ENCODE peak calls at places on chromosomes 3 and 15, in seven cellular contexts. S is pancreas, T is AG09309, W is HCT116, L is mucosa of descending colon, V is body of pancreas, O is GM10248. Q is an unnamed sample.

GRCh38 chr15:57322602-57323250 is 53.6 kb upstream of the CGNL1 start:
- DNase-seq in T (no peak), W (no peak), S (no peak), V (no peak), L (peak), O (no peak), Q (no peak)

GRCh38 chr15:44023176-44023575 is 171.9 kb downstream of the FRMD5 start:
- DNase-seq in T (no peak), W (no peak), L (no peak), S (no peak), O (no peak), V (no peak), Q (no peak)

GRCh38 chr3:54294214-54294613 is 171.9 kb downstream of the CACNA2D3 start:
- DNase-seq in T (no peak), S (no peak), V (no peak), L (no peak), O (no peak), W (no peak), Q (no peak)

GRCh38 chr15:75554717-75555116 is 24.4 kb downstream of the PTPN9 start:
- DNase-seq in L (no peak), T (no peak), W (no peak), O (no peak), V (no peak), S (no peak), Q (no peak)

GRCh38 chr3:41369838-41370237 is 170.5 kb downstream of the CTNNB1 start:
- DNase-seq in V (no peak), L (no peak), W (no peak), O (no peak), T (no peak), S (no peak), Q (no peak)

GRCh38 chr3:134437211-134437752 is 48.5 kb downstream of the ANAPC13 start:
- DNase-seq in L (no peak), O (no peak), S (no peak), W (no peak), V (no peak), T (no peak), Q (no peak)

GRCh38 chr3:148789156-148789555 is 38.5 kb upstream of the CPB1 start:
- DNase-seq in T (no peak), O (no peak), S (no peak), L (no peak), W (no peak), V (no peak), Q (no peak)

GRCh38 chr3:186277268-186277909 is 84.6 kb downstream of the DGKG start:
- DNase-seq in T (no peak), O (no peak), V (peak), L (no peak), S (no peak), W (peak), Q (no peak)

DNA sequence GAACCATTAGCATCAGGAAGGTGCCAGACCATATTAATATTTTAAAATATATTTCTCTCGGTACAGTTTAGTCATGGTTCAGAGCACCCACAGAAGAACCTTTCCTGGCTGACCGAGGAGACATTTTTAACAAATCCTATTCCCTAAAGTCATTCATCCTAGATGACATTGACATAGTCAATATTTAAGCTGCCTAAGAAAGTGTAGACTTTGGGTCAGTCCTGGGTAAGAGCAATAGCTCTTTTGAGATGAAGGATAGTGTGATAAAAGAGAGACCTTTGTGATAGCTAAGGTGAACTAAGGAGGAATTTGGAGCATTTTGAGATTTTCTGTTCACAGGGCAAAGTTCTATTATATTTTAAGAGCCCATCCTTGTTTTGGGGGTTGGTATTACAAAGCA is 47.5 kb downstream of the ZNF609 start:
- DNase-seq in V (no peak), O (no peak), W (no peak), L (no peak), S (no peak), T (no peak), Q (no peak)
- TF ChIP-seq CTCF in V (no peak), O (no peak), W (no peak), L (no peak), S (no peak), T (no peak), Q (no peak)

DNA sequence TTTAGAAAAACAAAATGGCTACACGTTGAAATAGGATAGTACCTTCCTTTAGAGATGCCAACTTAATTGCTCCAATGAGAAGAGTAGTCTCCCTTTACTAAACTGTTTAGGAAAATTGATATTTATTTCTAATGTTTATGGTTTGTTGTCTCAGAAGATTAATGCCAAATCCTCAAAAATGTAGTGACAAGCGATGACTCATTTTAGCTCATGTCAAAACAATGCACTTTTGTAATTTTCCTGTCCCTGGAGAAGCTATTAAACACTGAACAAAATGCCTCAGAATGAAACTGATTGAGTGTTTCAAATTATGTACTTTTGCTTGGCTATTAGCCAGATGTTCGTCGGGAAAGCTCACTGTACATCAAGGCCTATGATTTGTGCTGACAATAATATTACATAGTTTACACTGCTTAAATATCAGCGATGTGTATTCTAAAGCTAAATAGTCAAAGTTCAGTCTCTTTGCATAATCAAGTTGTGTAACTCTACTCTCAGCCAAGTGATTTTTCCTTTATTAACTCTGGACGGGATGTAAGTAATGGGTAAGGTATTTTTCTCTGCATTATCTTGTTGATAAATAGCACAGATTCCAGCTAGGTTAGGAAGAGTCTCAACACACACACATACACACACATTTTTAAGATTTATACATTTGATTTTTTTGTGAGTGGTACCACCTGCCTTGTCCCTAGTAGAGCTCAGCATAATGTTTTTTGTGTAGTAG is 83.7 kb downstream of the CMSS1 start:
- DNase-seq in L (no peak), W (peak), V (no peak), S (no peak), O (no peak), T (no peak), Q (no peak)
- TF ChIP-seq CTCF in L (no peak), W (no peak), V (no peak), S (no peak), O (no peak), T (no peak), Q (no peak)

DNA sequence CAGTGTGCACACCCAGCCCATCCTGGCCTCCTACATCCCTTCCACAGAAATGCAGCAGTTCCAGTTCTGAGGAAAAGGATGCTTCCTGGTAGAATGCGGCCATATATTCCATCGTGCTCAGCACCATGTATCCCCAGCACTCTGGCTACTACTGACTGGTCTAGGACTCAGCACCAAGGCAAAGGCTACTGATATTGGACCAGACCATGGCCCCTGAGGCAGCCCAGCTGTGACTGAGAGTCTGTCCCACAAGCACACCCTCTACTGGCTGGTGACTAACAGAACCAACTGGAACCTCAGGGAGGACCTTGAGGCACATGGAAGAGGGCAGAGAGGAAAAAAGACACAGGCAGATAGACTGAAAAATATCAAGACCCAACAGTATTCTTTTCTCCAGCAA is 30.0 kb downstream of the TARS3 start:
- DNase-seq in S (no peak), O (no peak), W (no peak), V (no peak), T (no peak), L (no peak), Q (no peak)
- TF ChIP-seq CTCF in S (no peak), O (no peak), W (peak), V (no peak), T (no peak), L (no peak), Q (no peak)

GRCh38 chr3:46845860-46846623 is 17.2 kb downstream of the MYL3 start:
- DNase-seq in T (no peak), W (no peak), O (peak), V (peak), L (peak), S (peak), Q (peak)
- TF ChIP-seq CTCF in T (peak), W (no peak), O (peak), V (peak), L (no peak), S (peak), Q (peak)

GRCh38 chr15:96893159-96893906 is 562.8 kb downstream of the NR2F2 start:
- DNase-seq in W (no peak), V (no peak), O (no peak), L (no peak), S (no peak), T (no peak), Q (no peak)
- TF ChIP-seq CTCF in W (peak), V (peak), O (peak), L (no peak), S (no peak), T (no peak), Q (no peak)

DNA sequence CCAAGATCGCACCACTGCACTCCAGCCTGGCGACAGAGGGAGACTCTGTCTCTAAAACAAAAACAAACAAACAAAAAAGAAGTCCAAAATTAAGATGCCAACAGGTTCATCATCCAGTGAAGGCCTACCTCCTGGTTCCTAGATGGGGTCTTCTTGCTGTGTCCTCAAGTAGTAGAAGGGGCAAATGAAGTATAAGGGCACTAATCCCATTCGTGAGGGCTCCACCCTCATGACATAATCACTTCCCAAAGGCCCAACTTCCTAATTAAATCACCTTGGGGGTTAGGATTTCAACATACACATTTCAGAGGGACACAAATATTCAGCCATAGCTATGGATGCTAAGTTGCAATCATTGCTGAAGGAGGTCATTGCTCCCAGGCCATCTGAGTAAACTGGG is 45.8 kb downstream of the PCNP start:
- DNase-seq in O (no peak), S (no peak), V (no peak), W (no peak), L (no peak), T (no peak), Q (no peak)
- TF ChIP-seq CTCF in O (no peak), S (no peak), V (no peak), W (no peak), L (no peak), T (no peak), Q (no peak)

GRCh38 chr3:132907293-132907692 is 130.9 kb upstream of the TMEM108 start:
- DNase-seq in W (no peak), S (no peak), O (no peak), L (no peak), T (no peak), V (peak), Q (no peak)

GRCh38 chr3:132916096-132916495 is 122.1 kb upstream of the TMEM108 start:
- DNase-seq in L (no peak), W (no peak), O (no peak), T (no peak), V (no peak), S (no peak), Q (no peak)

GRCh38 chr3:132911741-132912415 is 126.3 kb upstream of the TMEM108 start:
- DNase-seq in O (no peak), T (no peak), W (no peak), S (no peak), L (no peak), V (no peak), Q (no peak)

DNA sequence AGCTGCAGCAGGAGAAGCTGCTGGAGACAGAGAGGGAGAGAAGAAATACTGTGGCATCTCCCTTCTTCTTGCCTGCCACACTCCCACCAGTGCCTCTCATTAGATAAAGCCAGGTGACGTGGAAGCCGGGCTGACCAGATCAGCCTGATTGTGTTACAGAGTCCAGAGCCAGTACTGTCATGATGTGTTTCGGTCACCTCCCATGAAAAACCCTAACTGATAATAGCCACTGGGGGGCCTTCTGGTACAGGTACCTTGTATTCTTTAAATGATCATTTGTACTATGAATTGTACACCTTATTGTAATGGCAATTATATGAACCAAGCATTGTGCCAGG is 125.8 kb upstream of the TMEM108 start:
- DNase-seq in O (no peak), V (no peak), L (no peak), T (no peak), W (no peak), S (no peak), Q (no peak)
- TF ChIP-seq CTCF in O (no peak), V (no peak), L (no peak), T (no peak), W (no peak), S (no peak), Q (no peak)